ENCODE peak calls at places on chromosomes 5 and 9, in nine cellular contexts. D, U, N, M, X, J, L, S and E are unnamed samples.

GRCh38 chr5:141934099-141934844 is 10.6 kb downstream of the DELE1 start:
- DNase-seq in L (peak; percentile 65), J (no peak), U (no peak), S (no peak), X (no peak), M (no peak), D (no peak), N (no peak), E (no peak)

GRCh38 chr9:75615284-75615683 is 275.2 kb upstream of the PCSK5 start:
- DNase-seq in L (no peak), N (no peak), U (no peak), S (no peak), J (no peak), X (no peak), M (no peak), D (no peak), E (no peak)

GRCh38 chr9:81264516-81264915 is 424.8 kb downstream of the TLE1 start:
- DNase-seq in J (no peak), D (no peak), L (no peak), N (no peak), M (no peak), X (no peak), U (no peak), S (no peak), E (no peak)

GRCh38 chr5:154817815-154818214 is 32.6 kb downstream of the FAXDC2 start:
- DNase-seq in S (no peak), L (peak; percentile 13), X (no peak), D (no peak), M (no peak), U (no peak), N (no peak), J (no peak), E (no peak)

GRCh38 chr9:135961811-135962695 is 880 bp upstream of the UBAC1 start:
- DNase-seq in X (no peak), U (no peak), L (no peak), M (no peak), D (no peak), S (no peak), J (no peak), N (no peak), E (no peak)

GRCh38 chr5:82806513-82806912 is 270.7 kb downstream of the TMEM167A start:
- DNase-seq in S (no peak), J (no peak), U (no peak), M (no peak), N (no peak), X (no peak), D (no peak), L (no peak), E (peak; percentile 14)

GRCh38 chr9:72464819-72465218 is 56.6 kb upstream of the TMC1 start:
- DNase-seq in M (no peak), N (no peak), J (no peak), L (no peak), X (no peak), U (no peak), S (no peak), D (no peak), E (peak; percentile 25)

GRCh38 chr9:134605351-134605968 is 36.1 kb upstream of the COL5A1 start:
- DNase-seq in X (no peak), S (no peak), J (no peak), D (no peak), M (peak; percentile 72), U (no peak), L (peak; percentile 28), N (peak; percentile 2), E (no peak)

GRCh38 chr5:14671414-14671813 is 6.9 kb downstream of the OTULIN start:
- DNase-seq in M (no peak), X (no peak), N (no peak), J (no peak), S (no peak), D (no peak), L (no peak), U (no peak), E (no peak)

GRCh38 chr5:167392252-167392651 is 899.2 kb upstream of the WWC1 start:
- DNase-seq in L (no peak), N (no peak), X (no peak), S (no peak), D (no peak), M (no peak), U (no peak), J (no peak), E (no peak)

GRCh38 chr5:171736976-171737848 is 48.4 kb upstream of the SMIM23 start:
- DNase-seq in N (no peak), S (no peak), U (no peak), X (no peak), M (no peak), D (no peak), J (no peak), L (no peak), E (peak; percentile 23)

GRCh38 chr5:18754201-18754600 is 1119.9 kb downstream of the TAF11L14 start:
- DNase-seq in S (no peak), U (no peak), J (no peak), D (no peak), M (no peak), X (no peak), N (no peak), L (no peak), E (no peak)

GRCh38 chr5:1172670-1173404 is 28.6 kb upstream of the SLC6A19 start:
- DNase-seq in N (peak; percentile 29), S (no peak), J (no peak), D (no peak), L (no peak), M (no peak), U (no peak), X (no peak), E (peak; percentile 17)

GRCh38 chr9:129654641-129655040 is 10.8 kb upstream of the PRRX2 start:
- DNase-seq in U (no peak), S (no peak), J (no peak), X (no peak), L (no peak), M (no peak), N (no peak), D (no peak), E (no peak)

GRCh38 chr5:1197876-1198666 is 3.3 kb upstream of the SLC6A19 start:
- DNase-seq in L (no peak), S (no peak), M (no peak), X (no peak), D (no peak), J (no peak), N (no peak), U (no peak), E (no peak)

GRCh38 chr5:133763744-133764143 is 151.4 kb upstream of the FSTL4 start:
- DNase-seq in N (no peak), D (no peak), J (no peak), X (no peak), U (no peak), S (no peak), L (no peak), M (peak; percentile 61), E (no peak)

GRCh38 chr9:70085241-70085640 is 41.6 kb downstream of the MAMDC2 start:
- DNase-seq in M (no peak), U (no peak), L (no peak), N (no peak), X (no peak), J (no peak), S (no peak), D (no peak), E (peak; percentile 44)

GRCh38 chr5:140049713-140050112 is 6.6 kb upstream of the NRG2 start:
- DNase-seq in L (no peak), N (no peak), U (no peak), X (no peak), D (no peak), M (no peak), S (no peak), J (no peak), E (no peak)

GRCh38 chr5:84642795-84643194 is 258.1 kb upstream of the EDIL3 start:
- DNase-seq in D (no peak), L (no peak), X (peak; percentile 36), J (no peak), N (no peak), M (no peak), U (no peak), S (no peak), E (no peak)

GRCh38 chr5:147547730-147548129 is 37.9 kb upstream of the DPYSL3 start:
- DNase-seq in M (no peak), D (no peak), U (no peak), N (no peak), X (no peak), J (no peak), S (no peak), L (no peak), E (peak; percentile 43)

GRCh38 chr5:11306365-11306764 is 545.3 kb upstream of the DAP start:
- DNase-seq in X (no peak), M (no peak), U (no peak), S (no peak), D (no peak), J (no peak), L (no peak), N (no peak), E (no peak)

GRCh38 chr9:137064027-137064879 is 6.1 kb downstream of the SAPCD2 start:
- DNase-seq in U (peak; percentile 65), J (peak; percentile 81), N (peak; percentile 56), S (peak; percentile 68), L (peak; percentile 83), D (peak; percentile 68), M (no peak), X (no peak), E (peak; percentile 58)

GRCh38 chr5:28397502-28397941 is 1359.1 kb upstream of the CDH9 start:
- DNase-seq in M (no peak), U (no peak), X (no peak), J (no peak), D (no peak), N (no peak), L (no peak), S (no peak), E (no peak)

GRCh38 chr5:150060471-150060870 is 25.9 kb downstream of the CSF1R start:
- DNase-seq in U (no peak), J (no peak), X (no peak), S (no peak), D (no peak), M (no peak), L (peak; percentile 39), N (no peak), E (no peak)

GRCh38 chr5:27158775-27159174 is 120.4 kb upstream of the CDH9 start:
- DNase-seq in L (no peak), U (no peak), S (no peak), M (no peak), D (no peak), N (no peak), J (no peak), X (no peak), E (no peak)

GRCh38 chr5:135024956-135025729 is 8.9 kb downstream of the PITX1 start:
- DNase-seq in N (no peak), U (no peak), S (no peak), D (no peak), L (no peak), J (no peak), X (no peak), M (no peak), E (no peak)

GRCh38 chr5:107413754-107414153 is 257.0 kb downstream of the EFNA5 start:
- DNase-seq in M (no peak), S (no peak), X (no peak), N (no peak), L (no peak), D (no peak), J (no peak), U (no peak), E (no peak)

GRCh38 chr5:138264183-138264582 is 10.2 kb downstream of the GFRA3 start:
- DNase-seq in S (no peak), D (no peak), M (no peak), J (no peak), X (no peak), L (no peak), N (no peak), U (no peak), E (no peak)

GRCh38 chr9:98900244-98900643 is 43.5 kb upstream of the COL15A1 start:
- DNase-seq in X (no peak), S (no peak), J (no peak), L (no peak), N (no peak), M (no peak), D (no peak), U (no peak), E (no peak)

GRCh38 chr9:6080154-6080716 is 64.8 kb upstream of the RANBP6 start:
- DNase-seq in S (peak; percentile 37), X (peak; percentile 63), U (peak; percentile 41), L (peak; percentile 92), J (peak; percentile 49), D (peak; percentile 12), M (no peak), N (peak; percentile 61), E (peak; percentile 92)

GRCh38 chr5:55633574-55634203 is 78.4 kb downstream of the SLC38A9 start:
- DNase-seq in X (no peak), S (no peak), J (no peak), M (no peak), L (no peak), U (no peak), D (no peak), N (peak; percentile 20), E (peak; percentile 73)